ENCODE peak calls at places on chromosomes 4 and X, in six cellular contexts. I is A549, Z is K562, B is stomach, E is ovary, S is tibial nerve. W is an unnamed sample.

GRCh38 chr4:78061939-78062603 is 4.9 kb downstream of the FRAS1 start:
- DNase-seq in S (no peak), E (no peak), Z (no peak), I (no peak), B (no peak), W (no peak)

GRCh38 chr4:79059631-79060399 is 120.6 kb upstream of the PAQR3 start:
- DNase-seq in E (no peak), I (no peak), B (no peak), Z (no peak), S (no peak), W (no peak)

GRCh38 chr4:1406416-1406945 is at the start of gene NKX1-1:
- DNase-seq in B (peak; percentile 7), S (no peak), E (no peak), I (no peak), Z (no peak), W (no peak)

GRCh38 chrX:13669246-13669689 is 16.3 kb downstream of the TCEANC start:
- DNase-seq in S (peak; percentile 72), E (peak; percentile 75), B (peak; percentile 84), Z (peak; percentile 47), I (peak; percentile 87), W (no peak)

GRCh38 chr4:5989236-5990225 is 28.7 kb downstream of the C4orf50 start:
- DNase-seq in E (no peak), S (no peak), B (peak; percentile 11), I (no peak), Z (no peak), W (no peak)

GRCh38 chrX:107707866-107708265 is 67.7 kb downstream of the TSC22D3 start:
- DNase-seq in I (no peak), S (no peak), Z (no peak), E (peak; percentile 2), B (no peak), W (no peak)

GRCh38 chrX:44012484-44013096 is 39.4 kb upstream of the NDP start:
- DNase-seq in S (peak; percentile 5), Z (no peak), I (peak; percentile 77), E (no peak), B (peak; percentile 29), W (no peak)

GRCh38 chr4:25628441-25628840 is 27.2 kb upstream of the SLC34A2 start:
- DNase-seq in Z (no peak), I (no peak), E (no peak), S (no peak), B (no peak), W (no peak)

GRCh38 chr4:147325566-147325965 is 155.3 kb upstream of the EDNRA start:
- DNase-seq in S (no peak), E (no peak), I (no peak), Z (no peak), B (no peak), W (no peak)

GRCh38 chr4:138390286-138390685 is 148.1 kb upstream of the SLC7A11 start:
- DNase-seq in I (peak; percentile 6), S (no peak), Z (no peak), E (no peak), B (no peak), W (no peak)

GRCh38 chrX:129427267-129427666 is 96.0 kb downstream of the SMARCA1 start:
- DNase-seq in B (no peak), E (no peak), S (no peak), Z (no peak), I (no peak), W (no peak)

GRCh38 chr4:186097386-186097785 is 7.1 kb upstream of the FAM149A start:
- DNase-seq in Z (no peak), B (no peak), I (no peak), S (no peak), E (no peak), W (no peak)

GRCh38 chr4:122901621-122902020 is 20.8 kb downstream of the NUDT6 start:
- DNase-seq in B (no peak), Z (no peak), E (no peak), I (no peak), S (no peak), W (no peak)

GRCh38 chr4:81380364-81380853 is 91.3 kb downstream of the RASGEF1B start:
- DNase-seq in S (no peak), E (no peak), Z (no peak), I (no peak), B (no peak), W (no peak)

GRCh38 chrX:27619975-27620374 is 29.8 kb downstream of the DCAF8L2 start:
- DNase-seq in S (no peak), E (no peak), B (no peak), I (peak; percentile 10), Z (no peak), W (no peak)

GRCh38 chrX:139642241-139642927 is 65.6 kb downstream of the MCF2 start:
- DNase-seq in I (no peak), S (no peak), B (no peak), E (no peak), Z (no peak), W (no peak)

GRCh38 chrX:116667346-116667745 is 204.6 kb upstream of the CT83 start:
- DNase-seq in Z (no peak), E (no peak), B (no peak), S (no peak), I (no peak), W (no peak)

GRCh38 chrX:68440940-68441339 is 7.6 kb upstream of the OPHN1 start:
- DNase-seq in E (peak; percentile 77), S (peak; percentile 75), B (peak; percentile 79), I (peak; percentile 25), Z (no peak), W (no peak)

GRCh38 chr4:31169851-31170250 is 449.7 kb downstream of the PCDH7 start:
- DNase-seq in E (no peak), S (no peak), I (no peak), B (no peak), Z (no peak), W (no peak)

GRCh38 chr4:67036791-67037190 is 508.5 kb downstream of the CENPC start:
- DNase-seq in B (no peak), Z (no peak), I (no peak), E (no peak), S (no peak), W (no peak)

GRCh38 chrX:13717697-13718483 is 16.5 kb downstream of the TRAPPC2 start:
- DNase-seq in Z (no peak), I (no peak), B (no peak), S (no peak), E (no peak), W (no peak)

GRCh38 chr4:129929984-129930383 is 834.0 kb downstream of the C4orf33 start:
- DNase-seq in Z (no peak), E (no peak), B (no peak), I (no peak), S (no peak), W (no peak)

GRCh38 chrX:136626237-136626636 is 21.7 kb upstream of the CD40LG start:
- DNase-seq in Z (no peak), S (no peak), I (no peak), E (no peak), B (no peak), W (no peak)

GRCh38 chr4:170004656-170005250 is 21.4 kb downstream of the MFAP3L start:
- DNase-seq in E (no peak), Z (no peak), S (no peak), B (no peak), I (no peak), W (no peak)

GRCh38 chr4:6027392-6027791 is 9.2 kb upstream of the C4orf50 start:
- DNase-seq in E (no peak), Z (no peak), S (no peak), I (no peak), B (no peak), W (no peak)

GRCh38 chr4:24006269-24006668 is 116.4 kb upstream of the PPARGC1A start:
- DNase-seq in Z (no peak), B (no peak), E (no peak), I (no peak), S (no peak), W (no peak)

GRCh38 chrX:140050906-140051305 is 85.6 kb upstream of the CXorf66 start:
- DNase-seq in E (no peak), B (no peak), I (peak; percentile 15), S (no peak), Z (no peak), W (no peak)

DNA sequence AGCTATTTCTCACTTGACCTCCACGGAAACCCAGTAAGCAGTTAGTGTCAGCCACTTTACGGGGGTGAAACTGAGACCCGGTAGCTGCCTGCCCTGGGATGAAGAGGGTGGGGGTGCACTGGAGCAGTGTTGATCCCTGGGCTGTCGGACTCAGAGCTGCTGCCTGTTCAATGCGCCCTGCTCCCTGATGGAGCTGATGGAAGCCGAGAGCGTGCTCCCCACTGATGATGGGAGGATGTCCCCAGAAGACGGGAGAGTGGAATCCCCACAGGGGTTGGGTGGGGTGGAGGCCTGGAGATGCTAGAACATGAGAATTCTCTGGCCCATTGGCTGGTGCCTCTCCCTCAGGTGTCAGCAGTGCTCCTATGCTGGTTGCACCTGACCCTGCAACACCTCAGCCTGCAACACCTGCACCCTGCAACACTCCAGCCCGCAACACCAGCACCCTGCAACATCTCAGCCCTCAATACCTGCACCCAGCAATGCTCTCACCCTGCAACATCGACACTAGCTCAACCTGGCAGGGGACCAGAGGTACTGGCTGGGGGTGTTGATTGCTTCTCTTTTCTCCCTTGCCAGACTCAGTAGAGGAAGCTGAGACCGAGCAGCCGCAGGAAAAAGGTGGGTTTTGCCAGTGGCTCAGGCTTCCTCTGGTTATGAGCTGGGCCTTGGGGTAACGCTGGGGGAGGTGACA is 25.7 kb downstream of the SH3TC1 start:
- DNase-seq in I (no peak), Z (no peak), B (no peak), S (no peak), E (no peak), W (no peak)
- H3K4me1 ChIP-seq in I (peaks cover 35% of the 10 kb centered on the region), Z (peaks cover 19% of the 10 kb centered on the region), B (peaks cover 33% of the 10 kb centered on the region), S (peaks cover 17% of the 10 kb centered on the region), E (peaks cover 12% of the 10 kb centered on the region), W (peaks cover 33% of the 10 kb centered on the region)

GRCh38 chrX:154398668-154399526 is 720 bp downstream of the RPL10 start:
- DNase-seq in Z (peak; percentile 35), B (peak; percentile 89), I (peak; percentile 86), E (peak; percentile 77), S (peak; percentile 83), W (no peak)
- TF ChIP-seq POLR2A in Z (no peak), B (no peak), I (no peak), E (no peak), S (no peak), W (peak; percentile 11)

GRCh38 chr4:42080284-42080683 is 72.2 kb downstream of the BEND4 start:
- DNase-seq in E (no peak), I (no peak), B (no peak), S (no peak), Z (no peak), W (no peak)
- H3K4me1 ChIP-seq in E (no peaks in the 10 kb centered on the region), I (peaks cover 4% of the 10 kb centered on the region), B (no peaks in the 10 kb centered on the region), S (no peaks in the 10 kb centered on the region), Z (no peaks in the 10 kb centered on the region), W (no peaks in the 10 kb centered on the region)

DNA sequence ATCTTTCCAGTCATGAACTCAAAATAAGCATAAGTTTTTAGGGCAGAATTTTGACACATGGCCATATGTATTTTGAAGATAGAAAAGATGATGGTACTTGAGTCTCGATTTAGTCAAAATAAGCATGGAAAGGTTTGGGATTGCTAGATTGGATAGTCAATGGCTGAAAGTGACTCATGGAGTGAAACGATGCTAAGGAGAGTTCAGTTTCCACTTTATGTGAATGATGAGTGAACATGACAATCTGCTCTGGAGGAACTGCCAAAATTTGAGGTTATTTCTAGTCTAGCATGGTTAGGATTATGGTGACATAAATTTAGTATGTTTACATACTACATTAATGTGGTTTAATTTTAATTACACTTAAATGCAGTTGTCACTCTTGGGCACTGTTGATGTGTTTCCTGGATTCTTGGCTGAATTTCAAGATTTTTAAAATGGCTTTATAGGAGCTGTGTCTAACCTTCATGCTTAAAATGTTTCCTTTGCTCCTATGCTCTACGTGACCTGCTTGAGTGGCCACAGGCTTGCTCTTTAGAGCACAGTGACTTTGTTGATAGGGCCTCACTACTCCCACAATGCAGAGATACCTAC is 17.1 kb downstream of the DDX3X start:
- DNase-seq in S (no peak), E (no peak), B (no peak), Z (no peak), I (peak; percentile 19), W (no peak)
- TF ChIP-seq POLR2A in S (no peak), E (no peak), B (no peak), Z (peak; percentile 77), I (no peak), W (no peak)

W was measured in vagina.